ENCODE peak calls at places on chromosomes 4 and X, in seven cellular contexts. P is astrocyte of the spinal cord, H is coronary artery, Z is lower leg skin, N is colonic mucosa, X is hepatocyte, L is stomach. B is an unnamed sample.

GRCh38 chr4:113683143-113683542 is 78.4 kb downstream of the CAMK2D start:
- DNase-seq in P (no peak), H (no peak), Z (no peak), N (no peak), X (no peak), L (no peak), B (no peak)

GRCh38 chrX:40120838-40121580 is 23.3 kb upstream of the BCOR start:
- DNase-seq in P (no peak), H (no peak), Z (no peak), N (no peak), X (no peak), L (no peak), B (no peak)

GRCh38 chr4:80362578-80363181 is 27.1 kb downstream of the CFAP299 start:
- DNase-seq in P (peak), H (no peak), Z (no peak), N (peak), X (peak), L (no peak), B (no peak)

GRCh38 chr4:173860079-173860478 is 330.1 kb upstream of the HAND2 start:
- DNase-seq in P (no peak), H (no peak), Z (no peak), N (no peak), X (no peak), L (no peak), B (no peak)

GRCh38 chr4:58064618-58065017 is 954.4 kb upstream of the IGFBP7 start:
- DNase-seq in P (no peak), H (no peak), Z (no peak), N (no peak), X (peak), L (no peak), B (no peak)

GRCh38 chr4:106864231-106864630 is 171.9 kb downstream of the DKK2 start:
- DNase-seq in P (peak), H (no peak), Z (no peak), N (no peak), X (no peak), L (no peak), B (no peak)

GRCh38 chr4:7423801-7424552 is 10.8 kb downstream of the PSAPL1 start:
- DNase-seq in P (no peak), H (peak), Z (peak), N (no peak), X (no peak), L (peak), B (no peak)

GRCh38 chrX:100652266-100652665 is 8.3 kb downstream of the SRPX2 start:
- DNase-seq in P (no peak), H (no peak), Z (no peak), N (no peak), X (no peak), L (no peak), B (no peak)

GRCh38 chrX:22922961-22923360 is 76.8 kb upstream of the DDX53 start:
- DNase-seq in P (peak), H (no peak), Z (no peak), N (no peak), X (no peak), L (no peak), B (no peak)

GRCh38 chr4:185735887-185736286 is 76.1 kb downstream of the SORBS2 start:
- DNase-seq in P (no peak), H (no peak), Z (no peak), N (no peak), X (no peak), L (no peak), B (no peak)

GRCh38 chr4:19133315-19133714 is 1111.8 kb upstream of the LCORL start:
- DNase-seq in P (no peak), H (no peak), Z (no peak), N (no peak), X (no peak), L (no peak), B (no peak)

GRCh38 chr4:44725166-44725565 is 1.2 kb downstream of the GNPDA2 start:
- DNase-seq in P (peak), H (no peak), Z (no peak), N (no peak), X (peak), L (no peak), B (no peak)

GRCh38 chr4:166252487-166253402 is 379.7 kb downstream of the TLL1 start:
- DNase-seq in P (peak), H (no peak), Z (no peak), N (no peak), X (peak), L (no peak), B (no peak)

GRCh38 chrX:108271397-108271787 is 166.8 kb downstream of the COL4A6 start:
- DNase-seq in P (no peak), H (no peak), Z (no peak), N (no peak), X (no peak), L (no peak), B (no peak)

GRCh38 chr4:147108409-147108808 is 162.7 kb upstream of the TTC29 start:
- DNase-seq in P (no peak), H (no peak), Z (no peak), N (no peak), X (no peak), L (no peak), B (no peak)

GRCh38 chr4:113996599-113997177 is 17.2 kb upstream of the ARSJ start:
- DNase-seq in P (no peak), H (no peak), Z (no peak), N (no peak), X (no peak), L (no peak), B (no peak)

GRCh38 chr4:8090312-8090711 is 68.3 kb downstream of the ABLIM2 start:
- DNase-seq in P (peak), H (no peak), Z (no peak), N (peak), X (no peak), L (no peak), B (no peak)

GRCh38 chr4:55336138-55337034 is 9.7 kb upstream of the SRD5A3 start:
- DNase-seq in P (no peak), H (no peak), Z (no peak), N (no peak), X (no peak), L (no peak), B (no peak)

GRCh38 chrX:144334577-144334976 is 450.7 kb downstream of the UBE2NL start:
- DNase-seq in P (no peak), H (no peak), Z (no peak), N (no peak), X (no peak), L (no peak), B (no peak)

GRCh38 chrX:13066391-13066790 is 22.0 kb upstream of the FAM9C start:
- DNase-seq in P (no peak), H (no peak), Z (no peak), N (no peak), X (no peak), L (no peak), B (no peak)

GRCh38 chr4:25839687-25840086 is 23.1 kb downstream of the SEL1L3 start:
- DNase-seq in P (no peak), H (peak), Z (no peak), N (no peak), X (no peak), L (no peak), B (no peak)

DNA sequence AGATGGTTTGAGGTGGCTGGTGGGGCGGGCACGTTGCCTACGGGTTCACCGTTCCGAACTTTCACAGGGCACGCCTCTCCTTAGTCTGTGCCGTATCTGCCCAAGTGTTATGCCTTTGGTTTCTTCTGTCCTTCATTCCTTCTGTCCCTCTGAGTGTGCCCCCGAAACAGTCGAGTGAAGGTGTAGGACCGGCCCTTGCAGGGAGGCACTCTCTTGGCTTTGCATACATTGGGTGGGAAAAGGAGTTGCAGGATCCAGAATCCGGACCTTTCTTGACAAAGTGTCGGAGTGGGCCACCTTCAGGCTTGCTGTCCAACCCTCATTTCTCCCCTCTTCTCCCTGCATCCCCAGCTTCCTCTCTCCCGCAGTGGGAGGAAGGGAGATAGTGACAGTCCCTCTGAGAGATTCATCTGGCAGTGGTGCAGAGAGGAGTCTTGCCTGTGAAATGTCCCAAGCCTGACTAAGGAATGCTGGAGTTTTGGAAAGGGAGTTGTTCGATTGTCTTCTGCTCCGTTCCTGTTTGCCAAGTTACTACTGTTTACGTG is 585 bp downstream of the ARFIP1 start:
- DNase-seq in P (no peak), H (no peak), Z (no peak), N (peak), X (peak), L (no peak), B (no peak)
- TF ChIP-seq CTCF in P (no peak), H (no peak), Z (no peak), N (no peak), X (no peak), L (no peak), B (no peak)

DNA sequence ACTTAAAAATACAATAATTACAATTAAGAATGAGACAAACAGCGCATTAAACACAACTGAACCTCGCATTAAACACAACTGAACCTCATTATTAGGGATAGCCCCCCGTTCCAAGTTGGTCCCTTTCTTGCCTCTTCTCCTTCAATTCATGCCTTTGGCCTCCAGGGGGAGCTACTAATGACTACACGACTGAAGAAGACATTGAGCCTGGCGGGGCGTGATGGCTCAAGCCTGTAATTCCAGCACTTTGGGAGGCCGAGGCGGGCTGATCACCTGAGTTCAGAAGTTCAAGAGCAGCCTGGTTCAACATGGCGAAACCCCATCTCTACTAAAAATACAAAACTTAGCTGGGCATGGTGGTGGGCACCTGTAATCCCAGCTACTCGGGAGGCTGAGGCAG is 56.4 kb upstream of the NWD2 start:
- DNase-seq in P (no peak), H (no peak), Z (no peak), N (peak), X (no peak), L (no peak), B (no peak)
- TF ChIP-seq CTCF in P (no peak), H (no peak), Z (no peak), N (peak), X (peak), L (no peak), B (no peak)

GRCh38 chrX:113747274-113747973 is 836.5 kb upstream of the HTR2C start:
- DNase-seq in P (no peak), H (no peak), Z (no peak), N (no peak), X (no peak), L (no peak), B (no peak)

GRCh38 chrX:113743069-113743468 is 840.8 kb upstream of the HTR2C start:
- DNase-seq in P (no peak), H (no peak), Z (no peak), N (no peak), X (no peak), L (no peak), B (no peak)

GRCh38 chrX:113741744-113742143 is 842.1 kb upstream of the HTR2C start:
- DNase-seq in P (peak), H (no peak), Z (no peak), N (no peak), X (peak), L (no peak), B (no peak)
- TF ChIP-seq CTCF in P (no peak), H (no peak), Z (no peak), N (no peak), X (peak), L (no peak), B (no peak)

GRCh38 chr4:120841580-120841979 is 80.9 kb downstream of the PRDM5 start:
- DNase-seq in P (peak), H (no peak), Z (no peak), N (no peak), X (no peak), L (no peak), B (no peak)

GRCh38 chr4:120842046-120842445 is 80.5 kb downstream of the PRDM5 start:
- DNase-seq in P (peak), H (no peak), Z (no peak), N (no peak), X (no peak), L (no peak), B (no peak)

GRCh38 chr4:120847019-120847582 is 75.4 kb downstream of the PRDM5 start:
- DNase-seq in P (no peak), H (no peak), Z (no peak), N (no peak), X (no peak), L (no peak), B (no peak)

GRCh38 chr4:120844528-120844921 is 78.0 kb downstream of the PRDM5 start:
- DNase-seq in P (no peak), H (no peak), Z (no peak), N (no peak), X (no peak), L (no peak), B (no peak)

DNA sequence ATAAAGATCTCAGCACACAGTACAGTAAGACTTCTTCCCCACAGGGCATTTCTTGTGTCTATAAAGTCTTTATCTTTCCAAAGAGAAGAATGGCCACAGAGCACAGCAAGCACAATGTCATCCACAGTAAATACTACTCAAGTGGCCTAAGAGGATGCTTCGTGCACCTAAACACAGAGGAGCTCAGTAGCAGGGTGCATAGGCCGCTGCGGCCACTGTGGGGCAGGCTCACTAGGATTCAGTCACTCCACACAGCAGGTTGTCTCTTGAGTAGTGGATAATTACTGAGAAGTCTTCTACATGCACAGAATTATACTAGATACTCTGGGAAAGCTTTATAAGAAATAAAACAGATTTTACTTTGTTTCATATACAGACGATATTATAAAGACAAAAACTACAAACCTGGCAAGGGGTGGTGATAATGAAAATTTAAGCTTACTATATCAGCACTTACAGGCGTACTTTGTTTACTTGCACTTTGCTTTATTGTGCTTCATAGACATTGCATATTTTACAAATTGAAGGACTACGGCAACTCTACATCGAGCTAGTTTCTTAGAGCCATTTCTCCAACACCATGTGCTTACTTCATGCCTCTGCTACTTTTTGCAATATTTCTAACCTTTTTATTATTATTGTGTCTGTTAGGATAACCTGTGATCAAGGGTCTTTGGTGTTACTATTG is 78.5 kb downstream of the PRDM5 start:
- DNase-seq in P (no peak), H (no peak), Z (no peak), N (peak), X (peak), L (no peak), B (no peak)
- TF ChIP-seq CTCF in P (peak), H (no peak), Z (no peak), N (peak), X (peak), L (no peak), B (no peak)

GRCh38 chrX:104712515-104712914 is 146.5 kb downstream of the IL1RAPL2 start:
- DNase-seq in P (no peak), H (no peak), Z (no peak), N (no peak), X (no peak), L (no peak), B (no peak)
- TF ChIP-seq CTCF in P (no peak), H (no peak), Z (no peak), N (no peak), X (peak), L (no peak), B (no peak)

GRCh38 chrX:113514906-113515305 is 674.3 kb upstream of the AMOT start:
- DNase-seq in P (no peak), H (no peak), Z (no peak), N (no peak), X (peak), L (no peak), B (no peak)
- TF ChIP-seq CTCF in P (no peak), H (no peak), Z (no peak), N (no peak), X (no peak), L (no peak), B (no peak)

B was measured in omental fat pad.